ENCODE peak calls at places on chromosomes 6 and 20, in four cellular contexts. Z is ovary, J is upper lobe of left lung, A is endothelial cell of umbilical vein. D is an unnamed sample.

GRCh38 chr6:158377866-158378265 is 65.6 kb downstream of the TULP4 start:
- DNase-seq in Z (no peak), J (no peak), A (no peak), D (peak; percentile 50)

GRCh38 chr6:166573456-166574216 is 12.8 kb downstream of the RAMACL start:
- DNase-seq in Z (no peak), J (peak; percentile 25), A (no peak), D (no peak)

GRCh38 chr20:53949319-53949839 is 121.0 kb downstream of the BCAS1 start:
- DNase-seq in Z (no peak), J (peak; percentile 70), A (peak; percentile 63), D (no peak)

GRCh38 chr6:30227763-30228487 is 14.7 kb upstream of the TRIM26 start:
- DNase-seq in Z (no peak), J (no peak), A (no peak), D (no peak)

GRCh38 chr20:57968111-57968510 is 258.3 kb upstream of the PMEPA1 start:
- DNase-seq in Z (no peak), J (no peak), A (no peak), D (no peak)

GRCh38 chr6:154165488-154165887 is 126.4 kb downstream of the OPRM1 start:
- DNase-seq in Z (no peak), J (no peak), A (no peak), D (no peak)

GRCh38 chr20:18628330-18628941 is 40.6 kb downstream of the DTD1 start:
- DNase-seq in Z (no peak), J (no peak), A (no peak), D (no peak)

GRCh38 chr20:44370639-44371218 is 15.2 kb downstream of the HNF4A start:
- DNase-seq in Z (no peak), J (no peak), A (no peak), D (no peak)

GRCh38 chr6:44301106-44301505 is 12.0 kb downstream of the AARS2 start:
- DNase-seq in Z (no peak), J (no peak), A (no peak), D (no peak)

GRCh38 chr6:41170547-41171160 is 7.7 kb upstream of the TREM2 start:
- DNase-seq in Z (no peak), J (no peak), A (no peak), D (no peak)
- H3K27me3 ChIP-seq in Z (no peaks in the 10 kb centered on the region), J (no peaks in the 10 kb centered on the region), A (peaks cover 2% of the 10 kb centered on the region), D (peaks cover 3% of the 10 kb centered on the region)

GRCh38 chr20:33828326-33828834 is 17.2 kb downstream of the CHMP4B start:
- DNase-seq in Z (no peak), J (no peak), A (no peak), D (no peak)
- H3K27ac ChIP-seq in Z (peak overlapping the region; percentile 29), J (no peak overlapping the region), A (no peak overlapping the region), D (no peak overlapping the region)

DNA sequence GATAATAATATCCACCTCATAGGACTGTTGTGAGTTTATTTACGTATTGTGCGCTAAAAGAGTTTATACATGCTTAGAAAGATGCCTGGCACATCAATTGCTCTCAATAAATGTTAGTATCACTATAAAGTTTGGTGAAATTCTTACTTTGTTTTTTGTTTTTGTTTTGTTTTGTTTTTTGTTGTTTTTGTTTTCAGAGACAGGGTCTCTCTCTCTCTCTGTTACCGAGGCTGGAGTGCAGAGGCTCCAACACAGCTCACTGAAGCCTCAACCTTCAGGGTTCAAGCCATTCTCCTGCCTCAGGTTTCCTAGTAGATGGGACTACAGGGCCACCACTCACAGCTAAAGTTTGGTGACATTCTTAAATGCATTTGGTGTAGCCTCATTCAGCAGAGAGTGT is 32.2 kb upstream of the BTN3A2 start:
- DNase-seq in Z (no peak), J (no peak), A (no peak), D (no peak)
- H3K27me3 ChIP-seq in Z (no peaks in the 10 kb centered on the region), J (no peaks in the 10 kb centered on the region), A (peaks cover 7% of the 10 kb centered on the region), D (no peaks in the 10 kb centered on the region)

GRCh38 chr20:47809561-47809960 is 24.3 kb upstream of the SULF2 start:
- DNase-seq in Z (no peak), J (no peak), A (no peak), D (no peak)

GRCh38 chr20:47802975-47803374 is 17.7 kb upstream of the SULF2 start:
- DNase-seq in Z (no peak), J (no peak), A (no peak), D (no peak)

GRCh38 chr20:47802226-47802920 is 17.1 kb upstream of the SULF2 start:
- DNase-seq in Z (no peak), J (no peak), A (no peak), D (no peak)

GRCh38 chr20:47809161-47809560 is 23.9 kb upstream of the SULF2 start:
- DNase-seq in Z (no peak), J (no peak), A (no peak), D (no peak)

DNA sequence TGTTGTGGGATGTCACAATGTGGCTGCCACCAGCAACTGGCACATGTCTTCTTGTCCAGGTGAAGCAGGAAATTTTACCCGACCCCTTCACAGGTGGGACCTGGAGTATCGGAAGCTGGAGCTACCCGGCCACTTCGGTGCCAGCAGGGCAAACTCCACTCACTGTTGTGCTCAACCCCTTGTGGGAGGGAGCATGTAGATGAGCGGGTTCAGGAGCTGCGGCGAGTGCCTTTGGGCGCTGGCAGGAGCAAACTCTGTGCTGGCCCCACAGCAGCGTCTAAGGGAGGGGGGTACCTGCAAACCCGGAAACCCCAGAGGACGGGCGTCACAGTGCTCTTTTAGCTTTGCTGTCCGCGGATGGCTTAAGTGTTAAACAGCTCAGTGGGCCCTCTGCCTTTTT is 20.7 kb upstream of the SULF2 start:
- DNase-seq in Z (no peak), J (no peak), A (no peak), D (no peak)
- H3K27ac ChIP-seq in Z (no peak overlapping the region), J (no peak overlapping the region), A (no peak overlapping the region), D (no peak overlapping the region)